ENCODE peak calls at places on chromosomes 1 and 21, in eight cellular contexts. O is activated CD8-positive, alpha-beta memory T cell treated with anti-CD3 and anti-CD28 coated beads for 24 hours; K is EH; X is activated T-helper 1 cell treated with Interleukin-2 at 50 U/mL for 16 hours; U is T follicular helper cell; T is HCEC 1CT; S is AG04449; I is ureter. E is an unnamed sample.

GRCh38 chr1:110829955-110830553 is 42.9 kb upstream of the CD53 start:
- DNase-seq in K (peak), S (no peak), X (no peak), T (peak), O (no peak), U (peak), I (no peak), E (no peak)

GRCh38 chr21:45488839-45489479 is 53.3 kb downstream of the SLC19A1 start:
- DNase-seq in U (no peak), K (no peak), T (no peak), I (no peak), X (no peak), O (no peak), S (no peak), E (no peak)

GRCh38 chr21:41043008-41043407 is 125.0 kb upstream of the BACE2 start:
- DNase-seq in U (no peak), X (no peak), I (no peak), T (no peak), S (no peak), K (peak), O (no peak), E (no peak)

GRCh38 chr1:91502882-91503184 is 2.2 kb downstream of the CDC7 start:
- DNase-seq in X (no peak), O (no peak), U (no peak), S (no peak), K (peak), I (no peak), T (peak), E (no peak)

GRCh38 chr1:95086949-95087533 is 14.3 kb upstream of the ALG14 start:
- DNase-seq in U (no peak), K (peak), T (peak), X (no peak), O (no peak), I (no peak), S (peak), E (peak)

GRCh38 chr1:79974659-79975058 is 968.1 kb upstream of the ADGRL4 start:
- DNase-seq in I (no peak), X (no peak), O (no peak), T (no peak), S (no peak), U (no peak), K (no peak), E (no peak)

GRCh38 chr21:44932366-44933181 is 7.3 kb upstream of the SLX9 start:
- DNase-seq in X (peak), I (no peak), O (peak), S (no peak), T (no peak), K (no peak), U (peak), E (peak)

GRCh38 chr1:172630868-172631267 is 28.0 kb upstream of the FASLG start:
- DNase-seq in U (no peak), K (peak), T (no peak), X (no peak), I (no peak), O (no peak), S (no peak), E (no peak)

GRCh38 chr21:39822042-39822441 is 45.2 kb upstream of the PCP4 start:
- DNase-seq in T (no peak), S (no peak), U (no peak), X (no peak), I (no peak), K (no peak), O (no peak), E (no peak)

GRCh38 chr21:34189506-34189905 is 116.1 kb downstream of the MRPS6 start:
- DNase-seq in O (no peak), K (no peak), X (no peak), T (no peak), S (no peak), I (no peak), U (no peak), E (no peak)

GRCh38 chr1:230365723-230366307 is 60.3 kb downstream of the PGBD5 start:
- DNase-seq in X (no peak), T (no peak), O (no peak), I (no peak), K (no peak), S (no peak), U (no peak), E (no peak)

GRCh38 chr1:95033843-95034242 is 38.9 kb downstream of the ALG14 start:
- DNase-seq in O (no peak), I (no peak), X (no peak), S (no peak), K (peak), U (no peak), T (peak), E (no peak)

GRCh38 chr1:150981177-150981804 is 801 bp upstream of the ANXA9 start:
- DNase-seq in S (no peak), U (no peak), O (no peak), I (no peak), T (no peak), X (no peak), K (peak), E (peak)

GRCh38 chr1:8197493-8198282 is 120.2 kb upstream of the SLC45A1 start:
- DNase-seq in O (no peak), U (no peak), I (peak), T (peak), S (peak), X (no peak), K (peak), E (peak)

GRCh38 chr1:107076846-107077245 is 20.4 kb downstream of the PRMT6 start:
- DNase-seq in O (no peak), K (peak), I (no peak), U (no peak), X (no peak), S (peak), T (peak), E (peak)

GRCh38 chr1:3702528-3702927 is 49.7 kb upstream of the CCDC27 start:
- DNase-seq in I (no peak), K (no peak), T (no peak), X (no peak), U (no peak), O (no peak), S (no peak), E (no peak)

GRCh38 chr1:38250356-38250755 is 203.8 kb upstream of the POU3F1 start:
- DNase-seq in I (no peak), K (no peak), T (no peak), X (no peak), U (no peak), O (no peak), S (no peak), E (no peak)

GRCh38 chr1:155064109-155064812 is 721 bp downstream of the EFNA4 start:
- DNase-seq in X (no peak), S (no peak), O (peak), K (peak), U (no peak), I (no peak), T (no peak), E (peak)

GRCh38 chr1:91795601-91796389 is 90.2 kb downstream of the TGFBR3 start:
- DNase-seq in U (no peak), I (no peak), X (no peak), S (peak), T (peak), O (no peak), K (peak), E (no peak)

GRCh38 chr1:2226525-2227340 is 1.4 kb upstream of the SKI start:
- DNase-seq in T (no peak), O (no peak), K (no peak), I (peak), S (no peak), X (no peak), U (no peak), E (peak)

GRCh38 chr1:116351914-116352313 is 21.1 kb upstream of the ATP1A1 start:
- DNase-seq in T (no peak), U (no peak), X (no peak), O (no peak), I (no peak), S (no peak), K (no peak), E (no peak)

GRCh38 chr1:84260852-84261518 is 40.5 kb upstream of the SAMD13 start:
- DNase-seq in U (no peak), K (no peak), O (no peak), X (no peak), I (no peak), S (no peak), T (no peak), E (no peak)

GRCh38 chr1:153881764-153882163 is 41.0 kb downstream of the GATAD2B start:
- DNase-seq in I (no peak), U (no peak), O (peak), K (peak), X (no peak), T (peak), S (no peak), E (peak)

GRCh38 chr1:104636581-104636980 is 886.9 kb downstream of the AMY1C start:
- DNase-seq in K (no peak), I (no peak), U (no peak), X (no peak), T (no peak), O (no peak), S (no peak), E (no peak)

GRCh38 chr1:29124366-29125236 is 898 bp upstream of the TMEM200B start:
- DNase-seq in K (peak), S (no peak), X (peak), I (peak), T (peak), U (no peak), O (peak), E (peak)

GRCh38 chr21:26832513-26832912 is 12.7 kb downstream of the ADAMTS1 start:
- DNase-seq in I (no peak), X (no peak), K (no peak), T (no peak), U (no peak), S (no peak), O (no peak), E (no peak)

GRCh38 chr1:161223805-161224694 is 622 bp upstream of the APOA2 start:
- DNase-seq in T (no peak), K (no peak), S (no peak), U (no peak), I (no peak), O (no peak), X (no peak), E (no peak)

GRCh38 chr1:183761871-183762270 is 43.0 kb upstream of the RGL1 start:
- DNase-seq in S (peak), X (no peak), U (no peak), T (no peak), I (no peak), K (peak), O (no peak), E (no peak)

GRCh38 chr1:18798533-18799445 is 60.7 kb downstream of the TAS1R2 start:
- DNase-seq in I (no peak), S (no peak), O (no peak), U (no peak), K (no peak), X (no peak), T (no peak), E (no peak)

GRCh38 chr1:156747737-156748669 is 3.5 kb downstream of the HDGF start:
- DNase-seq in X (no peak), K (peak), U (no peak), I (no peak), T (peak), O (no peak), S (no peak), E (no peak)

GRCh38 chr1:25748531-25749205 is 51.3 kb upstream of the SELENON start:
- DNase-seq in T (no peak), O (no peak), K (no peak), I (no peak), X (no peak), S (no peak), U (no peak), E (no peak)

GRCh38 chr1:152034654-152035405 is 2.0 kb downstream of the S100A11 start:
- DNase-seq in U (peak), I (peak), T (peak), K (peak), O (peak), X (peak), S (no peak), E (peak)

GRCh38 chr1:182599339-182599738 is 4.8 kb downstream of the RGS16 start:
- DNase-seq in U (no peak), X (no peak), T (no peak), S (no peak), K (no peak), I (no peak), O (peak), E (no peak)

GRCh38 chr21:21740207-21740606 is 742.0 kb downstream of the NCAM2 start:
- DNase-seq in X (no peak), U (no peak), O (no peak), K (peak), S (no peak), T (no peak), I (no peak), E (no peak)

GRCh38 chr1:218412181-218412580 is 67.0 kb downstream of the TGFB2 start:
- DNase-seq in K (peak), S (peak), I (no peak), U (no peak), O (no peak), X (no peak), T (no peak), E (peak)

GRCh38 chr1:46747683-46748288 is 28.9 kb upstream of the EFCAB14 start:
- DNase-seq in T (peak), S (no peak), K (peak), X (no peak), I (peak), O (no peak), U (no peak), E (peak)

GRCh38 chr1:170836146-170836545 is 99.2 kb upstream of the MROH9 start:
- DNase-seq in S (peak), U (no peak), O (no peak), X (no peak), I (no peak), T (peak), K (peak), E (peak)

GRCh38 chr1:111620412-111620971 is 903 bp downstream of the RAP1A start:
- DNase-seq in T (peak), K (peak), S (no peak), I (peak), O (no peak), X (no peak), U (no peak), E (peak)

GRCh38 chr1:234398849-234399381 is 25.7 kb downstream of the COA6 start:
- DNase-seq in S (no peak), X (no peak), K (peak), I (no peak), T (peak), O (no peak), U (no peak), E (peak)

E was measured in AG20443.